ENCODE peak calls at places on chromosomes 13 and 19, in five cellular contexts. E is uterus; K is LoVo; U is activated naive CD4-positive, alpha-beta T cell treated with anti-CD3 and anti-CD28 coated beads, Interleukin-2, amount 10 ng/mL, durations not matched to agents 7 days and 5 days; Q is activated T-cell treated with anti-CD3 and anti-CD28 coated beads, Interleukin-2, amount 50 U/mL, for 72 hours. V is an unnamed sample.

GRCh38 chr19:50178859-50179537 is 15.9 kb upstream of the IZUMO2 start:
- DNase-seq in E (no peak), K (peak), U (no peak), Q (no peak), V (no peak)

GRCh38 chr13:39637890-39638289 is 17.6 kb upstream of the COG6 start:
- DNase-seq in E (no peak), K (no peak), U (no peak), Q (no peak), V (no peak)

GRCh38 chr13:53822136-53822535 is 793.5 kb downstream of the OLFM4 start:
- DNase-seq in E (no peak), K (no peak), U (no peak), Q (no peak), V (no peak)

GRCh38 chr13:88586263-88586662 is 915.1 kb downstream of the SLITRK5 start:
- DNase-seq in E (no peak), K (no peak), U (no peak), Q (no peak), V (no peak)

GRCh38 chr13:113777311-113778260 is 18.6 kb downstream of the TMEM255B start:
- DNase-seq in E (no peak), K (no peak), U (peak), Q (no peak), V (no peak)

GRCh38 chr13:100608906-100609305 is 20.3 kb upstream of the GGACT start:
- DNase-seq in E (no peak), K (no peak), U (peak), Q (peak), V (no peak)

GRCh38 chr13:99821741-99822140 is 149.8 kb downstream of the ZIC5 start:
- DNase-seq in E (no peak), K (no peak), U (no peak), Q (no peak), V (no peak)

GRCh38 chr13:108266316-108266936 is 3.1 kb upstream of the TNFSF13B start:
- DNase-seq in E (no peak), K (no peak), U (no peak), Q (no peak), V (no peak)

GRCh38 chr19:1699998-1700732 is 47.8 kb upstream of the TCF3 start:
- DNase-seq in E (no peak), K (no peak), U (no peak), Q (no peak), V (no peak)

GRCh38 chr13:76980075-76980718 is 11.7 kb upstream of the CLN5 start:
- DNase-seq in E (peak), K (peak), U (peak), Q (peak), V (peak)

GRCh38 chr13:111861766-111862366 is 205.1 kb upstream of the SOX1 start:
- DNase-seq in E (no peak), K (no peak), U (no peak), Q (no peak), V (peak)

GRCh38 chr19:40513345-40513678 is 46.5 kb downstream of the SPTBN4 start:
- DNase-seq in E (no peak), K (no peak), U (no peak), Q (no peak), V (no peak)

GRCh38 chr19:14536926-14537692 is 7.7 kb downstream of the TECR start:
- DNase-seq in E (peak), K (no peak), U (peak), Q (peak), V (peak)

GRCh38 chr13:75279834-75280369 is 202.1 kb downstream of the TBC1D4 start:
- DNase-seq in E (no peak), K (peak), U (no peak), Q (no peak), V (peak)

GRCh38 chr13:35957174-35957867 is 173.9 kb downstream of the DCLK1 start:
- DNase-seq in E (no peak), K (no peak), U (no peak), Q (no peak), V (no peak)

GRCh38 chr13:20940083-20940482 is 37.5 kb upstream of the XPO4 start:
- DNase-seq in E (no peak), K (peak), U (no peak), Q (no peak), V (no peak)

GRCh38 chr13:110559986-110560385 is 1.5 kb downstream of the RAB20 start:
- DNase-seq in E (no peak), K (no peak), U (no peak), Q (no peak), V (peak)

GRCh38 chr19:39402417-39403297 is 4.0 kb upstream of the ZFP36 start:
- DNase-seq in E (peak), K (peak), U (peak), Q (peak), V (peak)

GRCh38 chr19:6671960-6672359 is 2.0 kb upstream of the TNFSF14 start:
- DNase-seq in E (no peak), K (no peak), U (no peak), Q (no peak), V (no peak)

GRCh38 chr13:41222259-41222852 is 28.0 kb upstream of the KBTBD7 start:
- DNase-seq in E (peak), K (peak), U (peak), Q (peak), V (peak)

GRCh38 chr13:39612023-39612637 is 9.1 kb upstream of the LHFPL6 start:
- DNase-seq in E (peak), K (peak), U (peak), Q (peak), V (peak)

GRCh38 chr13:103525530-103525929 is 459.3 kb upstream of the SLC10A2 start:
- DNase-seq in E (no peak), K (no peak), U (no peak), Q (no peak), V (no peak)

GRCh38 chr19:49666120-49666444 is 349 bp downstream of the BCL2L12 start:
- DNase-seq in E (no peak), K (no peak), U (no peak), Q (no peak), V (no peak)

GRCh38 chr19:13031917-13032623 is 36.8 kb downstream of the NFIX start:
- DNase-seq in E (no peak), K (peak), U (no peak), Q (no peak), V (peak)

GRCh38 chr13:22278336-22278929 is 607.6 kb downstream of the FGF9 start:
- DNase-seq in E (peak), K (peak), U (peak), Q (peak), V (peak)

GRCh38 chr13:65595881-65596280 is 1634.3 kb downstream of the PCDH9 start:
- DNase-seq in E (no peak), K (no peak), U (no peak), Q (no peak), V (no peak)

GRCh38 chr19:55091955-55092354 is 16.3 kb downstream of the EPS8L1 start:
- DNase-seq in E (no peak), K (no peak), U (no peak), Q (no peak), V (no peak)

GRCh38 chr19:4358709-4359626 is 15.6 kb downstream of the MPND start:
- DNase-seq in E (no peak), K (no peak), U (no peak), Q (no peak), V (no peak)

GRCh38 chr13:83794627-83795026 is 87.6 kb downstream of the SLITRK1 start:
- DNase-seq in E (no peak), K (no peak), U (no peak), Q (no peak), V (no peak)

GRCh38 chr13:109344552-109345157 is 441.7 kb downstream of the IRS2 start:
- DNase-seq in E (no peak), K (peak), U (no peak), Q (no peak), V (no peak)

GRCh38 chr19:39492788-39493187 is 6.0 kb upstream of the DLL3 start:
- DNase-seq in E (no peak), K (no peak), U (no peak), Q (no peak), V (no peak)

GRCh38 chr13:27926644-27927434 is 7.0 kb downstream of the PDX1 start:
- DNase-seq in E (no peak), K (no peak), U (no peak), Q (peak), V (no peak)

GRCh38 chr19:56837004-56837403 is 3.5 kb downstream of the PEG3 start:
- DNase-seq in E (no peak), K (no peak), U (no peak), Q (no peak), V (no peak)

V was measured in HT-29.